ENCODE peak calls at places on chromosomes 13 and 19, in ten cellular contexts. L is PC-3; W is small intestine; E is esophagus squamous epithelium; C is left ventricle myocardium inferior; K is body of pancreas; X is stomach; P is fibroblast of gingiva; I is stimulated activated CD4-positive, alpha-beta T cell treated with anti-CD3 and anti-CD28 coated beads, Interleukin-1b, Interleukin-23, amount 100 ng/mL, for 24 hours; H is T-cell. Q is an unnamed sample.

GRCh38 chr19:58150328-58150921 is at the start of gene ZNF329:
- DNase-seq in E (no peak), C (peak), W (peak), P (peak), I (peak), H (peak), X (peak), L (peak), K (peak), Q (peak)

GRCh38 chr19:54190942-54191670 is at the start of gene TSEN34:
- DNase-seq in K (peak), W (no peak), I (peak), L (peak), C (peak), P (peak), E (no peak), X (peak), H (no peak), Q (no peak)

GRCh38 chr19:22144394-22144793 is 52.4 kb downstream of the ZNF676 start:
- DNase-seq in P (peak), K (no peak), H (no peak), L (no peak), W (no peak), C (no peak), E (no peak), I (no peak), X (no peak), Q (no peak)

GRCh38 chr19:51511353-51511752 is 9.8 kb upstream of the SIGLEC12 start:
- DNase-seq in H (no peak), W (no peak), P (no peak), C (no peak), I (no peak), E (no peak), K (no peak), X (no peak), L (peak), Q (no peak)

GRCh38 chr13:86909318-86909717 is 761.9 kb upstream of the SLITRK5 start:
- DNase-seq in H (no peak), W (peak), X (no peak), E (no peak), C (no peak), P (no peak), K (no peak), L (no peak), I (no peak), Q (no peak)

GRCh38 chr19:29724102-29724641 is 9.1 kb upstream of the C19orf12 start:
- DNase-seq in L (no peak), X (no peak), P (no peak), C (no peak), W (no peak), E (no peak), I (no peak), K (no peak), H (peak), Q (no peak)

GRCh38 chr13:90445179-90445578 is 902.3 kb upstream of the MIR17HG start:
- DNase-seq in I (no peak), X (no peak), L (peak), E (no peak), H (no peak), W (no peak), P (peak), K (peak), C (no peak), Q (peak)

GRCh38 chr13:101217086-101217485 is 199.2 kb downstream of the NALCN start:
- DNase-seq in K (no peak), E (no peak), W (no peak), L (no peak), I (no peak), H (no peak), X (no peak), C (no peak), P (peak), Q (no peak)

GRCh38 chr13:36555151-36555986 is 118.5 kb upstream of the SERTM1 start:
- DNase-seq in E (no peak), K (no peak), L (no peak), X (no peak), P (no peak), I (no peak), H (no peak), W (no peak), C (no peak), Q (no peak)

GRCh38 chr19:16853066-16853465 is 23.9 kb downstream of the SIN3B start:
- DNase-seq in K (no peak), X (no peak), E (no peak), I (no peak), W (no peak), P (no peak), L (no peak), C (no peak), H (no peak), Q (no peak)

GRCh38 chr19:21022996-21023395 is 2.5 kb downstream of the ZNF430 start:
- DNase-seq in X (no peak), L (peak), P (peak), E (no peak), K (no peak), W (no peak), I (no peak), C (no peak), H (no peak), Q (peak)

GRCh38 chr19:2867025-2867991 is at the start of gene ZNF556:
- DNase-seq in H (no peak), L (peak), P (peak), I (no peak), E (no peak), X (no peak), C (no peak), W (no peak), K (no peak), Q (no peak)

GRCh38 chr19:48284891-48285290 is 15.0 kb downstream of the ZNF114 start:
- DNase-seq in K (no peak), X (no peak), C (no peak), P (no peak), E (no peak), H (no peak), W (no peak), L (no peak), I (no peak), Q (no peak)

GRCh38 chr19:4508698-4509097 is 9.6 kb downstream of the PLIN4 start:
- DNase-seq in I (no peak), W (no peak), C (no peak), X (no peak), E (no peak), H (no peak), L (no peak), P (no peak), K (no peak), Q (no peak)

GRCh38 chr13:113258655-113259054 is 38.4 kb upstream of the LAMP1 start:
- DNase-seq in L (no peak), H (no peak), P (no peak), E (no peak), I (no peak), X (no peak), C (no peak), K (peak), W (no peak), Q (no peak)

GRCh38 chr19:45097450-45097775 is 4.4 kb downstream of the PPP1R37 start:
- DNase-seq in C (no peak), L (no peak), K (no peak), I (no peak), W (no peak), H (no peak), E (no peak), P (no peak), X (no peak), Q (no peak)

GRCh38 chr13:46232281-46232680 is 20.6 kb downstream of the LRRC63 start:
- DNase-seq in L (no peak), P (no peak), E (no peak), I (no peak), K (no peak), H (no peak), C (no peak), W (no peak), X (no peak), Q (no peak)

GRCh38 chr13:37735293-37735692 is 134.3 kb downstream of the TRPC4 start:
- DNase-seq in I (no peak), C (no peak), P (no peak), K (no peak), L (no peak), E (no peak), H (no peak), W (no peak), X (no peak), Q (no peak)

GRCh38 chr13:44116562-44117315 is 237.0 kb downstream of the LACC1 start:
- DNase-seq in E (no peak), H (no peak), P (no peak), W (no peak), K (no peak), I (no peak), L (no peak), C (peak), X (no peak), Q (no peak)

GRCh38 chr19:47241919-47242644 is 11.1 kb upstream of the BBC3 start:
- DNase-seq in P (no peak), L (no peak), I (no peak), H (no peak), C (no peak), K (no peak), X (no peak), W (no peak), E (no peak), Q (no peak)

GRCh38 chr19:34662919-34663318 is 14.0 kb downstream of the SCGB2B2 start:
- DNase-seq in C (no peak), L (peak), E (no peak), K (peak), H (peak), P (no peak), I (no peak), W (peak), X (no peak), Q (no peak)

GRCh38 chr13:41005709-41006108 is 13.4 kb downstream of the ELF1 start:
- DNase-seq in I (no peak), W (peak), P (no peak), K (no peak), E (no peak), C (no peak), X (no peak), L (peak), H (no peak), Q (no peak)

GRCh38 chr19:31342926-31343325 is 6.3 kb downstream of the TSHZ3 start:
- DNase-seq in L (no peak), E (no peak), H (no peak), P (peak), I (no peak), X (no peak), K (no peak), C (no peak), W (no peak), Q (no peak)

GRCh38 chr13:25420161-25420560 is 48.4 kb downstream of the ATP8A2 start:
- DNase-seq in P (no peak), W (no peak), X (no peak), I (no peak), E (no peak), H (no peak), L (no peak), C (no peak), K (no peak), Q (no peak)

Q was measured in fibroblast of the conjunctiva.